ENCODE peak calls at places on chromosomes 16 and 17, in eight cellular contexts. One of them, this sample, is unnamed.

GRCh38 chr17:55320594-55321506 is 56.1 kb downstream of the HLF start:
- DNase-seq in left lung: no peak
- DNase-seq in epithelial cell of esophagus: peak
- DNase-seq in lower leg skin: peak
- DNase-seq in A549: no peak
- DNase-seq in ascending aorta: peak
- DNase-seq in tibial artery: no peak
- DNase-seq in fibroblast of lung: peak
- DNase-seq in this sample: peak

GRCh38 chr17:68749742-68750562 is 148.8 kb upstream of the FAM20A start:
- DNase-seq in epithelial cell of esophagus: no peak
- DNase-seq in left lung: no peak
- DNase-seq in tibial artery: no peak
- DNase-seq in fibroblast of lung: no peak
- DNase-seq in lower leg skin: no peak
- DNase-seq in A549: no peak
- DNase-seq in ascending aorta: no peak
- DNase-seq in this sample: no peak

GRCh38 chr16:28151180-28151579 is 60.6 kb downstream of the XPO6 start:
- DNase-seq in ascending aorta: no peak
- DNase-seq in A549: no peak
- DNase-seq in left lung: no peak
- DNase-seq in fibroblast of lung: no peak
- DNase-seq in lower leg skin: no peak
- DNase-seq in epithelial cell of esophagus: no peak
- DNase-seq in tibial artery: no peak
- DNase-seq in this sample: no peak

GRCh38 chr16:81808933-81809480 is 29.9 kb downstream of the PLCG2 start:
- DNase-seq in left lung: no peak
- DNase-seq in A549: no peak
- DNase-seq in lower leg skin: no peak
- DNase-seq in tibial artery: no peak
- DNase-seq in ascending aorta: no peak
- DNase-seq in fibroblast of lung: no peak
- DNase-seq in epithelial cell of esophagus: no peak
- DNase-seq in this sample: no peak

GRCh38 chr16:58426095-58426494 is 33.8 kb downstream of the GINS3 start:
- DNase-seq in fibroblast of lung: no peak
- DNase-seq in left lung: peak
- DNase-seq in epithelial cell of esophagus: no peak
- DNase-seq in ascending aorta: no peak
- DNase-seq in lower leg skin: no peak
- DNase-seq in tibial artery: peak
- DNase-seq in A549: no peak
- DNase-seq in this sample: peak

GRCh38 chr16:2596747-2597559 is 59.1 kb downstream of the PDPK1 start:
- DNase-seq in lower leg skin: peak
- DNase-seq in epithelial cell of esophagus: no peak
- DNase-seq in ascending aorta: no peak
- DNase-seq in tibial artery: no peak
- DNase-seq in A549: no peak
- DNase-seq in fibroblast of lung: no peak
- DNase-seq in left lung: no peak
- DNase-seq in this sample: peak

GRCh38 chr16:78444-79145 is 570 bp downstream of the MPG start:
- DNase-seq in fibroblast of lung: peak
- DNase-seq in A549: peak
- DNase-seq in lower leg skin: no peak
- DNase-seq in left lung: no peak
- DNase-seq in epithelial cell of esophagus: peak
- DNase-seq in tibial artery: peak
- DNase-seq in ascending aorta: peak
- DNase-seq in this sample: peak

GRCh38 chr16:85601730-85602401 is 11.3 kb upstream of the GSE1 start:
- DNase-seq in fibroblast of lung: no peak
- DNase-seq in tibial artery: no peak
- DNase-seq in epithelial cell of esophagus: no peak
- DNase-seq in A549: no peak
- DNase-seq in lower leg skin: no peak
- DNase-seq in left lung: no peak
- DNase-seq in ascending aorta: no peak
- DNase-seq in this sample: peak

GRCh38 chr17:13918247-13918646 is 151.1 kb upstream of the COX10 start:
- DNase-seq in epithelial cell of esophagus: no peak
- DNase-seq in ascending aorta: no peak
- DNase-seq in tibial artery: no peak
- DNase-seq in fibroblast of lung: no peak
- DNase-seq in A549: no peak
- DNase-seq in left lung: no peak
- DNase-seq in lower leg skin: no peak
- DNase-seq in this sample: no peak

GRCh38 chr16:65617421-65617820 is 495.6 kb upstream of the CDH11 start:
- DNase-seq in lower leg skin: no peak
- DNase-seq in A549: no peak
- DNase-seq in epithelial cell of esophagus: no peak
- DNase-seq in ascending aorta: no peak
- DNase-seq in fibroblast of lung: no peak
- DNase-seq in tibial artery: no peak
- DNase-seq in left lung: no peak
- DNase-seq in this sample: no peak

GRCh38 chr17:61794242-61794641 is 69.1 kb downstream of the BRIP1 start:
- DNase-seq in ascending aorta: no peak
- DNase-seq in tibial artery: no peak
- DNase-seq in epithelial cell of esophagus: no peak
- DNase-seq in fibroblast of lung: no peak
- DNase-seq in lower leg skin: no peak
- DNase-seq in left lung: no peak
- DNase-seq in A549: no peak
- DNase-seq in this sample: no peak

GRCh38 chr17:4634981-4635380 is 6.5 kb downstream of the ALOX15 start:
- DNase-seq in ascending aorta: no peak
- DNase-seq in A549: no peak
- DNase-seq in left lung: peak
- DNase-seq in fibroblast of lung: no peak
- DNase-seq in lower leg skin: no peak
- DNase-seq in epithelial cell of esophagus: no peak
- DNase-seq in tibial artery: no peak
- DNase-seq in this sample: no peak

GRCh38 chr16:57950382-57950781 is 20.5 kb downstream of the CNGB1 start:
- DNase-seq in A549: no peak
- DNase-seq in tibial artery: no peak
- DNase-seq in epithelial cell of esophagus: no peak
- DNase-seq in fibroblast of lung: no peak
- DNase-seq in left lung: no peak
- DNase-seq in lower leg skin: no peak
- DNase-seq in ascending aorta: no peak
- DNase-seq in this sample: no peak

GRCh38 chr16:59543641-59544040 is 809.5 kb upstream of the GOT2 start:
- DNase-seq in lower leg skin: no peak
- DNase-seq in ascending aorta: no peak
- DNase-seq in left lung: no peak
- DNase-seq in tibial artery: no peak
- DNase-seq in A549: no peak
- DNase-seq in epithelial cell of esophagus: peak
- DNase-seq in fibroblast of lung: peak
- DNase-seq in this sample: no peak

GRCh38 chr17:34703533-34703932 is 124.2 kb downstream of the TMEM132E start:
- DNase-seq in fibroblast of lung: peak
- DNase-seq in lower leg skin: peak
- DNase-seq in epithelial cell of esophagus: peak
- DNase-seq in A549: no peak
- DNase-seq in ascending aorta: no peak
- DNase-seq in tibial artery: no peak
- DNase-seq in left lung: no peak
- DNase-seq in this sample: no peak

GRCh38 chr16:21603920-21604319 is 4.5 kb downstream of the METTL9 start:
- DNase-seq in left lung: no peak
- DNase-seq in ascending aorta: no peak
- DNase-seq in A549: no peak
- DNase-seq in tibial artery: no peak
- DNase-seq in fibroblast of lung: peak
- DNase-seq in lower leg skin: no peak
- DNase-seq in epithelial cell of esophagus: peak
- DNase-seq in this sample: no peak

GRCh38 chr17:7972131-7972785 is 30.2 kb upstream of the GUCY2D start:
- DNase-seq in tibial artery: no peak
- DNase-seq in A549: no peak
- DNase-seq in left lung: no peak
- DNase-seq in epithelial cell of esophagus: no peak
- DNase-seq in ascending aorta: peak
- DNase-seq in lower leg skin: no peak
- DNase-seq in fibroblast of lung: peak
- DNase-seq in this sample: peak
- TF ChIP-seq CTCF in tibial artery: no peak
- TF ChIP-seq CTCF in A549: peak
- TF ChIP-seq CTCF in left lung: no peak
- TF ChIP-seq CTCF in epithelial cell of esophagus: no peak
- TF ChIP-seq CTCF in ascending aorta: no peak
- TF ChIP-seq CTCF in lower leg skin: no peak
- TF ChIP-seq CTCF in fibroblast of lung: peak
- TF ChIP-seq CTCF in this sample: no peak

GRCh38 chr17:2054262-2054739 is 602 bp upstream of the HIC1 start:
- DNase-seq in tibial artery: no peak
- DNase-seq in fibroblast of lung: peak
- DNase-seq in lower leg skin: peak
- DNase-seq in A549: no peak
- DNase-seq in left lung: no peak
- DNase-seq in epithelial cell of esophagus: peak
- DNase-seq in ascending aorta: no peak
- DNase-seq in this sample: no peak
- H3K4me3 ChIP-seq in tibial artery: peak
- H3K4me3 ChIP-seq in fibroblast of lung: peak
- H3K4me3 ChIP-seq in lower leg skin: no peak
- H3K4me3 ChIP-seq in A549: peak
- H3K4me3 ChIP-seq in left lung: peak
- H3K4me3 ChIP-seq in epithelial cell of esophagus: peak
- H3K4me3 ChIP-seq in ascending aorta: peak
- H3K4me3 ChIP-seq in this sample: peak

GRCh38 chr17:38663125-38663751 is 11.5 kb downstream of the EPOP start:
- DNase-seq in fibroblast of lung: peak
- DNase-seq in lower leg skin: no peak
- DNase-seq in tibial artery: no peak
- DNase-seq in left lung: peak
- DNase-seq in ascending aorta: no peak
- DNase-seq in A549: peak
- DNase-seq in epithelial cell of esophagus: peak
- DNase-seq in this sample: peak
- TF ChIP-seq CTCF in fibroblast of lung: peak
- TF ChIP-seq CTCF in lower leg skin: no peak
- TF ChIP-seq CTCF in tibial artery: peak
- TF ChIP-seq CTCF in left lung: peak
- TF ChIP-seq CTCF in ascending aorta: peak
- TF ChIP-seq CTCF in A549: peak
- TF ChIP-seq CTCF in epithelial cell of esophagus: peak
- TF ChIP-seq CTCF in this sample: peak

GRCh38 chr16:49838639-49839461 is 17.1 kb downstream of the ZNF423 start:
- DNase-seq in tibial artery: no peak
- DNase-seq in ascending aorta: no peak
- DNase-seq in epithelial cell of esophagus: no peak
- DNase-seq in fibroblast of lung: no peak
- DNase-seq in A549: no peak
- DNase-seq in lower leg skin: no peak
- DNase-seq in left lung: no peak
- DNase-seq in this sample: peak

GRCh38 chr16:49836668-49837067 is 19.2 kb downstream of the ZNF423 start:
- DNase-seq in tibial artery: peak
- DNase-seq in epithelial cell of esophagus: no peak
- DNase-seq in ascending aorta: no peak
- DNase-seq in fibroblast of lung: no peak
- DNase-seq in A549: no peak
- DNase-seq in left lung: no peak
- DNase-seq in lower leg skin: no peak
- DNase-seq in this sample: peak

GRCh38 chr16:49837673-49838360 is 18.1 kb downstream of the ZNF423 start:
- DNase-seq in lower leg skin: no peak
- DNase-seq in left lung: no peak
- DNase-seq in tibial artery: no peak
- DNase-seq in ascending aorta: no peak
- DNase-seq in fibroblast of lung: no peak
- DNase-seq in A549: no peak
- DNase-seq in epithelial cell of esophagus: no peak
- DNase-seq in this sample: no peak

GRCh38 chr16:49839462-49839825 is 16.5 kb downstream of the ZNF423 start:
- DNase-seq in epithelial cell of esophagus: no peak
- DNase-seq in tibial artery: no peak
- DNase-seq in A549: no peak
- DNase-seq in fibroblast of lung: no peak
- DNase-seq in left lung: no peak
- DNase-seq in lower leg skin: no peak
- DNase-seq in ascending aorta: no peak
- DNase-seq in this sample: no peak

GRCh38 chr16:49838361-49838638 is 17.6 kb downstream of the ZNF423 start:
- DNase-seq in tibial artery: no peak
- DNase-seq in lower leg skin: no peak
- DNase-seq in left lung: no peak
- DNase-seq in fibroblast of lung: no peak
- DNase-seq in ascending aorta: no peak
- DNase-seq in A549: no peak
- DNase-seq in epithelial cell of esophagus: no peak
- DNase-seq in this sample: no peak
- H3K4me3 ChIP-seq in tibial artery: no peak
- H3K4me3 ChIP-seq in lower leg skin: no peak
- H3K4me3 ChIP-seq in left lung: no peak
- H3K4me3 ChIP-seq in fibroblast of lung: no peak
- H3K4me3 ChIP-seq in ascending aorta: peak
- H3K4me3 ChIP-seq in A549: no peak
- H3K4me3 ChIP-seq in epithelial cell of esophagus: no peak
- H3K4me3 ChIP-seq in this sample: peak